ENCODE peak calls at places on chromosomes 12 and 14, in six cellular contexts. One of them, this sample, is unnamed.

GRCh38 chr12:121513464-121514183 is 67.2 kb downstream of the KDM2B start:
- DNase-seq in foreskin fibroblast: no peak
- DNase-seq in DND-41: peak
- DNase-seq in choroid plexus epithelial cell: no peak
- DNase-seq in GM12865: peak
- DNase-seq in lower leg skin: no peak
- DNase-seq in this sample: no peak

GRCh38 chr12:49327368-49327767 is 4.3 kb downstream of the TROAP start:
- DNase-seq in DND-41: no peak
- DNase-seq in lower leg skin: no peak
- DNase-seq in GM12865: no peak
- DNase-seq in foreskin fibroblast: no peak
- DNase-seq in choroid plexus epithelial cell: no peak
- DNase-seq in this sample: no peak

GRCh38 chr12:114667669-114668150 is 16.3 kb downstream of the TBX3 start:
- DNase-seq in lower leg skin: no peak
- DNase-seq in foreskin fibroblast: no peak
- DNase-seq in choroid plexus epithelial cell: no peak
- DNase-seq in GM12865: no peak
- DNase-seq in DND-41: no peak
- DNase-seq in this sample: no peak

GRCh38 chr14:64704145-64704742 is at the start of gene PLEKHG3:
- DNase-seq in lower leg skin: peak
- DNase-seq in foreskin fibroblast: peak
- DNase-seq in DND-41: no peak
- DNase-seq in GM12865: no peak
- DNase-seq in choroid plexus epithelial cell: peak
- DNase-seq in this sample: peak

GRCh38 chr14:68631691-68632590 is 160.9 kb downstream of the ZFP36L1 start:
- DNase-seq in foreskin fibroblast: peak
- DNase-seq in GM12865: no peak
- DNase-seq in choroid plexus epithelial cell: no peak
- DNase-seq in lower leg skin: peak
- DNase-seq in DND-41: no peak
- DNase-seq in this sample: no peak

GRCh38 chr14:51596473-51596870 is 55.2 kb upstream of the FRMD6 start:
- DNase-seq in lower leg skin: no peak
- DNase-seq in DND-41: no peak
- DNase-seq in foreskin fibroblast: no peak
- DNase-seq in choroid plexus epithelial cell: no peak
- DNase-seq in GM12865: peak
- DNase-seq in this sample: no peak

GRCh38 chr14:55356913-55357312 is 54.7 kb downstream of the ATG14 start:
- DNase-seq in foreskin fibroblast: no peak
- DNase-seq in DND-41: no peak
- DNase-seq in lower leg skin: no peak
- DNase-seq in GM12865: no peak
- DNase-seq in choroid plexus epithelial cell: no peak
- DNase-seq in this sample: no peak

GRCh38 chr14:93011650-93012317 is 88.8 kb downstream of the CHGA start:
- DNase-seq in DND-41: no peak
- DNase-seq in GM12865: no peak
- DNase-seq in lower leg skin: no peak
- DNase-seq in choroid plexus epithelial cell: no peak
- DNase-seq in foreskin fibroblast: no peak
- DNase-seq in this sample: no peak

GRCh38 chr12:13780453-13780852 is 200.9 kb downstream of the GRIN2B start:
- DNase-seq in lower leg skin: no peak
- DNase-seq in choroid plexus epithelial cell: no peak
- DNase-seq in foreskin fibroblast: no peak
- DNase-seq in DND-41: no peak
- DNase-seq in GM12865: no peak
- DNase-seq in this sample: no peak

GRCh38 chr12:100138048-100138907 is 4.4 kb downstream of the BLTP3B start:
- DNase-seq in GM12865: peak
- DNase-seq in lower leg skin: no peak
- DNase-seq in choroid plexus epithelial cell: peak
- DNase-seq in DND-41: no peak
- DNase-seq in foreskin fibroblast: peak
- DNase-seq in this sample: peak
- H3K4me3 ChIP-seq in GM12865: peak
- H3K4me3 ChIP-seq in lower leg skin: no peak
- H3K4me3 ChIP-seq in choroid plexus epithelial cell: no peak
- H3K4me3 ChIP-seq in DND-41: no peak
- H3K4me3 ChIP-seq in foreskin fibroblast: no peak
- H3K4me3 ChIP-seq in this sample: no peak

GRCh38 chr12:27342551-27342950 is 9.9 kb downstream of the BMAL2 start:
- DNase-seq in choroid plexus epithelial cell: no peak
- DNase-seq in GM12865: no peak
- DNase-seq in lower leg skin: no peak
- DNase-seq in foreskin fibroblast: no peak
- DNase-seq in DND-41: no peak
- DNase-seq in this sample: no peak

GRCh38 chr12:27345376-27345775 is 12.7 kb downstream of the BMAL2 start:
- DNase-seq in DND-41: no peak
- DNase-seq in foreskin fibroblast: no peak
- DNase-seq in lower leg skin: no peak
- DNase-seq in choroid plexus epithelial cell: no peak
- DNase-seq in GM12865: no peak
- DNase-seq in this sample: no peak

GRCh38 chr12:27344246-27344645 is 11.6 kb downstream of the BMAL2 start:
- DNase-seq in DND-41: no peak
- DNase-seq in choroid plexus epithelial cell: peak
- DNase-seq in foreskin fibroblast: no peak
- DNase-seq in lower leg skin: no peak
- DNase-seq in GM12865: no peak
- DNase-seq in this sample: no peak

GRCh38 chr12:27344760-27345159 is 12.1 kb downstream of the BMAL2 start:
- DNase-seq in choroid plexus epithelial cell: no peak
- DNase-seq in GM12865: no peak
- DNase-seq in foreskin fibroblast: no peak
- DNase-seq in DND-41: no peak
- DNase-seq in lower leg skin: no peak
- DNase-seq in this sample: no peak

DNA sequence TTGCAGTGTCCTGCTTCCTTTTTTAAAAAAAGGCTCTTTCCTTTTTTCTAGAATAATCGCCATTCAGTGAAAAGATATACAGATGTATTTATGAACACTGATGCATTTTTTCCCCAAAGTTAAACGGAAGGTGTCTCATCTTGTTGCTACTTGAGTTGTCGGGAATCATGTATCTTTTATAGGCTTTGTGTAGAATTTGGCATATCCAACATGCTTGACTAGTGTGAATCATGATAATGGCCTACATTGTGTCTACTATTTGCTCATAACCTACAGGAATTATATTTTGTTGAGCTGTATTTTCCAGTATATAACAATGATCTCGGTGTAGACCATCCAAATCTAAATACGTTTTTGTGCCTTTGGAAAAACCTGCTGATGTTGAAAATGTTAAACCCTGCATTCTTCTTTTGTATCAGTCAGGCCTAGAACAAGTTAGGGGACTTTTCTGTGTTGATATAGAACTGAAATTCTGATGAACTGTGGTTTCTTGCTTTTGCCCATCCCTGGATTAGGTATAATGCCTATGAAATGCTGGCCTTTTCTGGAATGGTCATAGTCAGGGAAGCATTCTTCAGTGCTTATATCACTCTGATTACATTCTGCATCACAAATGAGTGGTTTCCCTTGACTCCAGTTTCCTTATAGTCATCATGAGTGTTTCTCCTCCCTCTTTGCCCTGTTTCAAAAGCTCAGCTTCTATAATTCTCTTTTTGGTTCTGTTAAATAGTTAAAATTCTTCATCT is 10.8 kb downstream of the BMAL2 start:
- DNase-seq in GM12865: no peak
- DNase-seq in lower leg skin: no peak
- DNase-seq in DND-41: no peak
- DNase-seq in choroid plexus epithelial cell: peak
- DNase-seq in foreskin fibroblast: peak
- DNase-seq in this sample: peak
- TF ChIP-seq CTCF in GM12865: no peak
- TF ChIP-seq CTCF in lower leg skin: no peak
- TF ChIP-seq CTCF in DND-41: no peak
- TF ChIP-seq CTCF in choroid plexus epithelial cell: no peak
- TF ChIP-seq CTCF in foreskin fibroblast: no peak
- TF ChIP-seq CTCF in this sample: no peak

GRCh38 chr14:24132976-24133375 is 2.5 kb downstream of the FITM1 start:
- DNase-seq in choroid plexus epithelial cell: no peak
- DNase-seq in lower leg skin: no peak
- DNase-seq in GM12865: no peak
- DNase-seq in DND-41: no peak
- DNase-seq in foreskin fibroblast: no peak
- DNase-seq in this sample: no peak
- H3K4me3 ChIP-seq in choroid plexus epithelial cell: no peak
- H3K4me3 ChIP-seq in lower leg skin: no peak
- H3K4me3 ChIP-seq in GM12865: no peak
- H3K4me3 ChIP-seq in DND-41: no peak
- H3K4me3 ChIP-seq in foreskin fibroblast: no peak
- H3K4me3 ChIP-seq in this sample: no peak

DNA sequence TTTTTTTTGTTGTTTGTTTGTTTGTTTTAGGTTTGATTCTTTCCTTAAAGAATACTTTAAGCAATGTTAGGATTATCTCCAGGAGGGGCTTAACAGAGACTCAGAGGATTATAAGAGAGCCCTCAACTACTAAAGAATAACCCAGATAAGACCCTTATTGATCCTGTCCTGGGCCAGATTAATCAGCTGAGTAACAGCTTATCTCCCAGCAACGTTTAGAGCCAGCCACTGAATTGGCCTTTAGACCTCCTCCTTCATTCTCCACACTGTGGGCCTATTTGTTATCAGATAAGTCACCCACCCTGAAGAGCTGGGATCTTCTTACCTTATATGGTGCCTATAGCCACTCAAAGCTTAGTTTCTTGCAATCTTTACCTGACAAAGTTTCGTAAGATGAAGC is 71.1 kb downstream of the FIGNL2 start:
- DNase-seq in lower leg skin: no peak
- DNase-seq in GM12865: no peak
- DNase-seq in DND-41: no peak
- DNase-seq in choroid plexus epithelial cell: no peak
- DNase-seq in foreskin fibroblast: no peak
- DNase-seq in this sample: no peak
- TF ChIP-seq CTCF in lower leg skin: no peak
- TF ChIP-seq CTCF in GM12865: no peak
- TF ChIP-seq CTCF in DND-41: no peak
- TF ChIP-seq CTCF in choroid plexus epithelial cell: no peak
- TF ChIP-seq CTCF in foreskin fibroblast: no peak
- TF ChIP-seq CTCF in this sample: no peak

DNA sequence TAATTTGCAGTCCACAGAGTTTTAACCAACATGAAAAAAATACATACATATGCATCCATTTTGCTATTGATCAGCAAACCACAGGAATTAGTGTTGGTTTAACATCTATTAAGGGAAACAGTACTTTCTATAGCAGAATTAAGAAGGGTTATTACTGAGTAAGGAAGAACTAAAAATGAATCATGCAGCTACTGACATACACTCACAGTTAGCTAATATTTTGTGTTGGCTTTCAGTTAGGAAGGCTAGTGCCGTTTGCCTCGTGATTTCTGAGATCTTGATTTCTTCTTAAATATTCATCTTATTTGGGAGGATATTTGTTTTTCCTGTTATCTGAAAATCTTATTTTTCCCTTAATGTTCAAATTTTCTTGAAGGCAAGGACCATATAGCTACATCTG is 423.4 kb downstream of the NOVA1 start:
- DNase-seq in GM12865: no peak
- DNase-seq in DND-41: no peak
- DNase-seq in lower leg skin: no peak
- DNase-seq in choroid plexus epithelial cell: no peak
- DNase-seq in foreskin fibroblast: no peak
- DNase-seq in this sample: no peak
- H3K4me3 ChIP-seq in GM12865: no peak
- H3K4me3 ChIP-seq in DND-41: no peak
- H3K4me3 ChIP-seq in lower leg skin: no peak
- H3K4me3 ChIP-seq in choroid plexus epithelial cell: no peak
- H3K4me3 ChIP-seq in foreskin fibroblast: no peak
- H3K4me3 ChIP-seq in this sample: no peak

DNA sequence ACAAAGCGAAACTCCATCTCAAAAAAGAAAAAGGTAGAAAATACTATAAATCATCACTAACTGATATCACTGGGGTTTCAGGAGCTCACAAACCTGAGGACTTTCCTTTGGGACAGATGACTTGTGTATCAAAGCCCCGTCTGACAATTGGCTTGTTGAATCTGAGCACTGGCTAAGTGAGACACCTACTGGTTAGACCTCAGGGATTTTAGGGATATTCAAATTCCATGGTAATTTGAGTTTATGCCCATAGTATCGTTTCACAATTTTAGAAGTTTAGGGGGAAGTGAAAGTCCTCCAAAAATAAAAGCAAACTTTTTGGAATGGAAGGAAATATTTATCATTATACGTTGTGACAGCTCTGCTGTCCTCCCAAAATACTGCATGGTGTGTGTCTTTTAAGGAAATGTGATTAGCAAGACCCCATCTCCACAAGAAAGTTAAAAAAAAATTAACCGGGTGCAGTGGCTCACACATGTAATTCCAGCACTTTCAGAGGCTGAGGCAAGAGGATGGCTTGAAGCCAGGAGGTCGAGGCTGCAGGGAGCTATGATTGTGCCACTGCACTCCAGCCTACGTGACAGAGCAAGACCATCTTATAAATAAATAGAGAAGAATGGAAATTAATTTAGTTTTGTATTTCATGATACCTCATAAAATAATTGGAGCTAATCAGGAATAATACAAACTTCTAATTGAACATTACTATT is 49.2 kb downstream of the FBXL14 start:
- DNase-seq in DND-41: no peak
- DNase-seq in GM12865: no peak
- DNase-seq in lower leg skin: no peak
- DNase-seq in choroid plexus epithelial cell: peak
- DNase-seq in foreskin fibroblast: peak
- DNase-seq in this sample: peak
- TF ChIP-seq CTCF in DND-41: peak
- TF ChIP-seq CTCF in GM12865: no peak
- TF ChIP-seq CTCF in lower leg skin: no peak
- TF ChIP-seq CTCF in choroid plexus epithelial cell: peak
- TF ChIP-seq CTCF in foreskin fibroblast: peak
- TF ChIP-seq CTCF in this sample: peak